ENCODE peak calls at places on chromosomes 7 and 10, in nine cellular contexts. Z is endothelial cell of umbilical vein, D is stomach, X is transverse colon, O is HCT116, H is sigmoid colon, R is prostate gland, L is HepG2, P is GM23338. S is an unnamed sample.

GRCh38 chr10:24912214-24912613 is 40.2 kb downstream of the PRTFDC1 start:
- DNase-seq in Z (peak; percentile 37), D (no peak), X (no peak), O (no peak), H (no peak), R (no peak), L (no peak), P (no peak), S (no peak)

GRCh38 chr10:80351220-80351619 is 5.3 kb downstream of the DYDC1 start:
- DNase-seq in Z (no peak), D (no peak), X (no peak), O (no peak), H (no peak), R (no peak), L (no peak), P (no peak), S (no peak)

GRCh38 chr10:113854757-113855626 is 531 bp downstream of the NHLRC2 start:
- DNase-seq in Z (peak; percentile 63), D (peak; percentile 47), X (peak; percentile 52), O (peak; percentile 31), H (peak; percentile 79), R (peak; percentile 50), L (peak; percentile 23), P (peak; percentile 53), S (peak; percentile 26)

GRCh38 chr7:12706900-12707536 is 19.6 kb downstream of the ARL4A start:
- DNase-seq in Z (peak; percentile 9), D (no peak), X (no peak), O (no peak), H (no peak), R (no peak), L (no peak), P (no peak), S (no peak)

GRCh38 chr10:86958109-86958830 is at the start of gene SNCG:
- DNase-seq in Z (peak; percentile 68), D (peak; percentile 51), X (no peak), O (no peak), H (peak; percentile 65), R (no peak), L (no peak), P (no peak), S (no peak)

GRCh38 chr7:153188161-153188560 is 428.6 kb downstream of the ACTR3B start:
- DNase-seq in Z (no peak), D (no peak), X (no peak), O (no peak), H (no peak), R (no peak), L (no peak), P (no peak), S (no peak)

GRCh38 chr10:86693721-86694369 is 25.5 kb downstream of the LDB3 start:
- DNase-seq in Z (peak; percentile 41), D (peak; percentile 63), X (peak; percentile 51), O (no peak), H (no peak), R (peak; percentile 25), L (peak; percentile 19), P (peak; percentile 87), S (peak; percentile 24)

GRCh38 chr7:83921798-83922607 is 272.6 kb downstream of the SEMA3A start:
- DNase-seq in Z (no peak), D (no peak), X (no peak), O (no peak), H (no peak), R (no peak), L (no peak), P (peak; percentile 9), S (no peak)

GRCh38 chr10:3435671-3436070 is 263.1 kb upstream of the PITRM1 start:
- DNase-seq in Z (peak; percentile 93), D (no peak), X (no peak), O (no peak), H (no peak), R (no peak), L (no peak), P (no peak), S (no peak)

GRCh38 chr7:90816511-90817142 is 220.5 kb downstream of the CDK14 start:
- DNase-seq in Z (peak; percentile 88), D (no peak), X (no peak), O (peak; percentile 64), H (no peak), R (peak; percentile 7), L (peak; percentile 2), P (no peak), S (no peak)

GRCh38 chr7:75943864-75944263 is 28.9 kb downstream of the POR start:
- DNase-seq in Z (no peak), D (peak; percentile 59), X (peak; percentile 41), O (peak; percentile 73), H (no peak), R (no peak), L (no peak), P (no peak), S (no peak)

GRCh38 chr10:33706191-33706590 is 371.7 kb upstream of the NRP1 start:
- DNase-seq in Z (no peak), D (no peak), X (peak; percentile 11), O (no peak), H (peak; percentile 85), R (no peak), L (no peak), P (no peak), S (no peak)

GRCh38 chr7:30893357-30893756 is 18.3 kb upstream of the AQP1 start:
- DNase-seq in Z (peak; percentile 98), D (no peak), X (no peak), O (no peak), H (no peak), R (no peak), L (no peak), P (no peak), S (no peak)

GRCh38 chr7:69147631-69148030 is 450.6 kb upstream of the AUTS2 start:
- DNase-seq in Z (no peak), D (no peak), X (no peak), O (no peak), H (peak; percentile 68), R (no peak), L (no peak), P (no peak), S (no peak)

GRCh38 chr7:123154231-123154860 is 45.4 kb downstream of the SLC13A1 start:
- DNase-seq in Z (peak; percentile 86), D (peak; percentile 80), X (peak; percentile 80), O (peak; percentile 90), H (peak; percentile 71), R (peak; percentile 75), L (peak; percentile 74), P (peak; percentile 84), S (peak; percentile 64)

GRCh38 chr7:86939197-86939814 is 120.1 kb downstream of the ELAPOR2 start:
- DNase-seq in Z (peak; percentile 87), D (no peak), X (peak; percentile 37), O (peak; percentile 68), H (no peak), R (peak; percentile 64), L (peak; percentile 67), P (peak; percentile 89), S (no peak)

GRCh38 chr10:62806246-62806645 is 1.7 kb downstream of the ADO start:
- DNase-seq in Z (no peak), D (no peak), X (no peak), O (no peak), H (no peak), R (no peak), L (no peak), P (no peak), S (no peak)

DNA sequence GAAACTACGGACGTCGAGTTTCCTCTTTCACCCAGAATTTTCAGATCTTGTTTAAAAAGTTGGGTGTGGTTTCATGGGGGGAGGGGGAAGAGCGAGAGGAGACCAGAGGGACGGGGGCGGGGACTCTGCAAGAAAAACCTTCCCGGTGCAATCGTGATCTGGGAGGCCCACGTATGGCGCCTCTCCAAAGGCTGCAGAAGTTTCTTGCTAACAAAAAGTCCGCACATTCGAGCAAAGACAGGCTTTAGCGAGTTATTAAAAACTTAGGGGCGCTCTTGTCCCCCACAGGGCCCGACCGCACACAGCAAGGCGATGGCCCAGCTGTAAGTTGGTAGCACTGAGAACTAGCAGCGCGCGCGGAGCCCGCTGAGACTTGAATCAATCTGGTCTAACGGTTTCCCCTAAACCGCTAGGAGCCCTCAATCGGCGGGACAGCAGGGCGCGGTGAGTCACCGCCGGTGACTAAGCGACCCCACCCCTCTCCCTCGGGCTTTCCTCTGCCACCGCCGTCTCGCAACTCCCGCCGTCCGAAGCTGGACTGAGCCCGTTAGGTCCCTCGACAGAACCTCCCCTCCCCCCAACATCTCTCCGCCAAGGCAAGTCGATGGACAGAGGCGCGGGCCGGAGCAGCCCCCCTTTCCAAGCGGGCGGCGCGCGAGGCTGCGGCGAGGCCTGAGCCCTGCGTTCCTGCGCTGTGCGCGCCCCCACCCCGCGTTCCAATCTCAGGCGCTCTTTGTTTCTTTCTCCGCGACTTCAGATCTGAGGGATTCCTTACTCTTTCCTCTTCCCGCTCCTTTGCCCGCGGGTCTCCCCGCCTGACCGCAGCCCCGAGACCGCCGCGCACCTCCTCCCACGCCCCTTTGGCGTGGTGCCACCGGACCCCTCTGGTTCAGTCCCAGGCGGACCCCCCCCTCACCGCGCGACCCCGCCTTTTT is at the start of gene VIM:
- DNase-seq in Z (peak; percentile 97), D (peak; percentile 73), X (peak; percentile 81), O (peak; percentile 84), H (peak; percentile 98), R (peak; percentile 46), L (no peak), P (peak; percentile 92), S (peak; percentile 76)
- TF ChIP-seq POLR2AphosphoS5 in Z (peak; percentile 99), D (peak; percentile 78), X (peak; percentile 73), O (peak; percentile 65), H (peak; percentile 74), R (peak; percentile 22), L (no peak), P (no peak), S (peak; percentile 42)

DNA sequence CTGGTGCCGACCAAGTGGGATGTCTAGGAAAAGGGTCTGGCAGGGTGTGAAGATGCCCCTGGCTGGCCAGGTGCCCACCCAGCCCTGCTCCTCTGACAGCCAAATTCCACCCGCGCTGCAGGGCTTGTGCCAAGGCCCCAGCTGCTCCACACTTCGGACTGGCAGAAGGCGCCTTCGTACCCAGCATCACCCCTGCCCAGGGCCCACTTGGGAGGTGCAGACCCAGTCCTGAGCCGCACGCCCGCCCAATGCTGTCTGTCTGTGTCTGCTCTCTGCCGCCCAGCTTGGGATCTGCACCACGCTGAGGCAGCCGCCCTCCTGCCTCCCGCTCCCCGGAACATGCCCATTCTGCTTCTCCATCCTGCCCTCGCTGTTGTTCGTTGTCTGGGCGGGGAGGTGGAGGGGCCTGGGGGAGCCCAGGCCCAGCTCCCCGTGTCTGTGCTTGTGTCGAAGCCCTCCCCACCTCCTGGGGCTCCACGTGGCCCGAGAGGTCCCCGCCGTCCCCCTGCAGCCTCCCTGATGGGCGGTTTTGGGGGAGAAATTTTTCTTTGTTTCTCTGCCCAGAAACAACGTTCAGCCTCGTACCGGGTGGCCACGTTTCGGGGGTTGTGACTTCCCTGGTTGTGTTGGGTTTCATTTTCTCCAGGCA is 36.9 kb upstream of the PPIF start:
- DNase-seq in Z (no peak), D (no peak), X (no peak), O (no peak), H (no peak), R (no peak), L (no peak), P (no peak), S (no peak)
- H3K27ac ChIP-seq in Z (no peak overlapping the region), D (peak overlapping the region; percentile 38), X (no peak overlapping the region), O (no peak overlapping the region), H (peak overlapping the region; percentile 72), R (no peak overlapping the region), L (no peak overlapping the region), P (no peak overlapping the region), S (no peak overlapping the region)

GRCh38 chr10:71753091-71753959 is 20.0 kb downstream of the VSIR start:
- DNase-seq in Z (no peak), D (no peak), X (peak; percentile 59), O (no peak), H (peak; percentile 84), R (no peak), L (peak; percentile 81), P (no peak), S (no peak)
- TF ChIP-seq POLR2AphosphoS5 in Z (no peak), D (no peak), X (no peak), O (no peak), H (no peak), R (no peak), L (no peak), P (no peak), S (no peak)

GRCh38 chr7:128266529-128266890 is 25.4 kb downstream of the LEP start:
- DNase-seq in Z (no peak), D (no peak), X (no peak), O (no peak), H (no peak), R (no peak), L (no peak), P (no peak), S (no peak)
- H3K27ac ChIP-seq in Z (no peak overlapping the region), D (no peak overlapping the region), X (peak overlapping the region; percentile 41), O (no peak overlapping the region), H (peak overlapping the region; percentile 67), R (peak overlapping the region; percentile 34), L (no peak overlapping the region), P (peak overlapping the region; percentile 65), S (peak overlapping the region; percentile 86)